ENCODE peak calls at places on chromosomes 11 and 22, in eight cellular contexts. P is GM23338; Q is CD4-positive, alpha-beta T cell; J is CD4-positive, CD25-positive, alpha-beta regulatory T cell; V is sigmoid colon; W is heart left ventricle; R is ovary; D is tibial artery. C is an unnamed sample.

GRCh38 chr22:47207846-47208554 is 445.6 kb downstream of the TBC1D22A start:
- DNase-seq in D (no peak), V (peak), R (peak), P (no peak), W (no peak), Q (no peak), J (no peak), C (no peak)

GRCh38 chr11:68682531-68682931 is 1.8 kb upstream of the GAL start:
- DNase-seq in J (no peak), V (peak), P (no peak), R (no peak), D (no peak), W (no peak), Q (no peak), C (no peak)

GRCh38 chr22:44917372-44918165 is 92.2 kb downstream of the PHF21B start:
- DNase-seq in W (peak), R (peak), Q (no peak), V (peak), D (no peak), J (no peak), P (no peak), C (no peak)

GRCh38 chr22:49869855-49870712 is 16.4 kb downstream of the ZBED4 start:
- DNase-seq in R (no peak), D (no peak), Q (no peak), V (no peak), J (peak), P (no peak), W (no peak), C (no peak)

GRCh38 chr11:122898799-122899198 is 16.2 kb downstream of the JHY start:
- DNase-seq in V (no peak), D (no peak), R (no peak), J (no peak), Q (no peak), W (no peak), P (no peak), C (no peak)

GRCh38 chr11:27616711-27617110 is 83.5 kb downstream of the BDNF start:
- DNase-seq in D (no peak), R (no peak), V (no peak), P (peak), Q (no peak), J (no peak), W (no peak), C (no peak)

GRCh38 chr11:91922846-91923245 is 301.8 kb upstream of the FAT3 start:
- DNase-seq in Q (no peak), D (no peak), V (no peak), R (no peak), W (no peak), J (no peak), P (no peak), C (no peak)

GRCh38 chr22:21876486-21877176 is 9.2 kb upstream of the MAPK1 start:
- DNase-seq in R (no peak), P (no peak), V (no peak), J (peak), Q (no peak), W (no peak), D (no peak), C (no peak)

GRCh38 chr22:44620129-44620840 is 81.7 kb upstream of the PRR5 start:
- DNase-seq in Q (peak), J (peak), W (peak), V (peak), P (peak), R (peak), D (peak), C (no peak)

GRCh38 chr11:614091-614582 is 1.6 kb downstream of the IRF7 start:
- DNase-seq in P (no peak), W (peak), V (no peak), Q (no peak), J (no peak), D (no peak), R (peak), C (no peak)

GRCh38 chr11:10413268-10413667 is 41.8 kb upstream of the AMPD3 start:
- DNase-seq in R (no peak), Q (peak), W (no peak), P (no peak), D (no peak), J (peak), V (no peak), C (peak)

GRCh38 chr11:17600316-17601205 is 53.5 kb downstream of the OTOG start:
- DNase-seq in P (peak), Q (no peak), D (no peak), J (no peak), R (no peak), W (no peak), V (peak), C (no peak)

GRCh38 chr22:37559901-37560681 is at the start of gene CDC42EP1:
- DNase-seq in D (no peak), P (peak), J (no peak), V (peak), Q (no peak), R (peak), W (peak), C (no peak)
- H3K27ac ChIP-seq in D (peak), P (no peak), J (no peak), V (peak), Q (no peak), R (peak), W (peak), C (peak)

GRCh38 chr11:35365395-35365794 is 54.0 kb downstream of the SLC1A2 start:
- DNase-seq in V (no peak), P (no peak), J (no peak), D (no peak), W (no peak), R (no peak), Q (no peak), C (no peak)

GRCh38 chr11:35362571-35362980 is 56.8 kb downstream of the SLC1A2 start:
- DNase-seq in J (peak), D (no peak), P (peak), V (no peak), W (no peak), R (no peak), Q (no peak), C (no peak)

GRCh38 chr11:35365961-35366360 is 53.4 kb downstream of the SLC1A2 start:
- DNase-seq in J (no peak), R (no peak), V (no peak), Q (no peak), W (no peak), P (no peak), D (no peak), C (no peak)

GRCh38 chr11:35364101-35364780 is 55.1 kb downstream of the SLC1A2 start:
- DNase-seq in Q (no peak), P (no peak), D (peak), R (peak), W (no peak), J (no peak), V (peak), C (no peak)

GRCh38 chr11:35363246-35364100 is 55.9 kb downstream of the SLC1A2 start:
- DNase-seq in P (no peak), J (no peak), V (peak), W (no peak), R (no peak), D (peak), Q (no peak), C (no peak)
- H3K27ac ChIP-seq in P (no peak), J (no peak), V (peak), W (peak), R (no peak), D (peak), Q (no peak), C (peak)

GRCh38 chr11:120357620-120358019 is 21.4 kb downstream of the ARHGEF12 start:
- DNase-seq in J (no peak), Q (no peak), V (no peak), P (no peak), D (no peak), W (no peak), R (no peak), C (no peak)

GRCh38 chr11:120354068-120354467 is 17.9 kb downstream of the ARHGEF12 start:
- DNase-seq in J (no peak), W (no peak), V (no peak), D (no peak), P (no peak), Q (no peak), R (no peak), C (no peak)

GRCh38 chr11:120363436-120363835 is 27.2 kb downstream of the ARHGEF12 start:
- DNase-seq in W (no peak), J (no peak), Q (no peak), V (no peak), R (no peak), P (no peak), D (no peak), C (no peak)

GRCh38 chr11:120354779-120355178 is 18.6 kb downstream of the ARHGEF12 start:
- DNase-seq in P (no peak), R (no peak), D (no peak), W (no peak), Q (no peak), J (no peak), V (no peak), C (no peak)

DNA sequence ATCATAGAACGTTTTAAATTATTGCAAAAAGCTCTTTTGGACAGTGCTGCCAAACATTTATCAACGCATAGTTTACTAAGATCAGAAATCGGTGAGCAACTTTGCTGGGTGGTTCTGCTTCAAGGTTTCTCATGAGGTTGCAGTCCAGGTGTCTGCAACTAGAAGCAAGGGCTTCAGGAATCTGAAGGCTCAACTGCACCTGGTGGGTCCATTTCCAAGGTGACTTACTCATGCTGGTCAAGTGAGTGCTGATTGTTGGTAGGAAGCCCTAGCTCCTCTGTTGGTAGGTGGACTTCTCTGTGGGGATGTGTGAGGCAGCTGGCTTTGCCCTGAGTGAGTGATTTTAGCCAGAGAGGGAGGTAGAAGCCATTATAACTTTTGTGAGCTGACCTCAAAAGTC is 22.5 kb downstream of the ARHGEF12 start:
- DNase-seq in P (no peak), J (no peak), W (no peak), D (no peak), V (no peak), Q (no peak), R (no peak), C (no peak)
- H3K27ac ChIP-seq in P (no peak), J (no peak), W (no peak), D (no peak), V (no peak), Q (no peak), R (no peak), C (no peak)

DNA sequence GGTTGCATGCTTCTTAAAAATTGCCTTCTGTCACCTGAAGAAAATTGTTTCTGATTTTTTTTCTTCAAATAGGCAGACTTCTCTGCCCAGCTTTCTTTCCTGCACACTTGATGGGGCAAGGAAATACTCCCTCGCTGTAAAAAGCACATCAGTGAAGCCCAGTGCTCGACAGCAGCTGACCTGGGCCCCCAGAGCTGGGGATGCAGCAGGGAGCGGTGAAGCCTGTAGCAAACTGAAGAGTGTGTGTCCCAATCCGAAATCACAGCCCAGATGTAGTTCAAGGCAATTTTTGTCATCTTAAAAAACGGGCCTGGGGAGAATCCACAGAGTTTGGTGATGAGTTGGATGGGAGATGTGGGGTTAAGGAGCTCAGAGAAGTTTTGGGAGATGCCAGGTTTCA is 27.0 kb upstream of the MPPED1 start:
- DNase-seq in P (no peak), D (no peak), R (no peak), Q (no peak), W (no peak), V (peak), J (no peak), C (no peak)
- H3K27ac ChIP-seq in P (no peak), D (no peak), R (no peak), Q (no peak), W (no peak), V (no peak), J (no peak), C (no peak)

GRCh38 chr11:96309001-96309642 is 33.9 kb downstream of the MAML2 start:
- DNase-seq in P (no peak), D (no peak), W (no peak), Q (no peak), J (no peak), R (no peak), V (no peak), C (no peak)
- H3K27ac ChIP-seq in P (no peak), D (peak), W (peak), Q (no peak), J (no peak), R (no peak), V (peak), C (no peak)

GRCh38 chr11:19421134-19421533 is 180.4 kb upstream of the E2F8 start:
- DNase-seq in V (no peak), P (no peak), D (no peak), W (no peak), R (no peak), J (no peak), Q (no peak), C (no peak)
- H3K27ac ChIP-seq in V (no peak), P (no peak), D (no peak), W (no peak), R (no peak), J (no peak), Q (no peak), C (no peak)

GRCh38 chr11:120807414-120808150 is 216.3 kb upstream of the TBCEL start:
- DNase-seq in W (no peak), D (no peak), P (peak), V (no peak), Q (no peak), R (no peak), J (no peak), C (no peak)
- H3K27ac ChIP-seq in W (no peak), D (no peak), P (no peak), V (no peak), Q (no peak), R (no peak), J (no peak), C (no peak)

GRCh38 chr22:40540265-40540664 is 96.3 kb downstream of the MRTFA start:
- DNase-seq in J (no peak), P (peak), R (no peak), V (no peak), W (no peak), Q (no peak), D (no peak), C (no peak)
- H3K27ac ChIP-seq in J (no peak), P (peak), R (no peak), V (no peak), W (no peak), Q (no peak), D (no peak), C (no peak)

GRCh38 chr11:126025822-126026221 is 36.8 kb downstream of the CDON start:
- DNase-seq in D (no peak), V (no peak), W (no peak), P (no peak), R (no peak), Q (no peak), J (no peak), C (no peak)

GRCh38 chr11:126026579-126026978 is 36.1 kb downstream of the CDON start:
- DNase-seq in P (no peak), V (no peak), R (no peak), Q (no peak), D (no peak), J (no peak), W (no peak), C (no peak)

GRCh38 chr11:126029237-126029636 is 33.4 kb downstream of the CDON start:
- DNase-seq in P (no peak), J (no peak), V (no peak), W (no peak), Q (no peak), D (no peak), R (no peak), C (no peak)

GRCh38 chr11:126032374-126032773 is 30.3 kb downstream of the CDON start:
- DNase-seq in W (no peak), D (no peak), R (no peak), Q (no peak), P (no peak), V (no peak), J (no peak), C (no peak)

GRCh38 chr11:126029805-126030204 is 32.9 kb downstream of the CDON start:
- DNase-seq in R (no peak), V (no peak), D (no peak), P (no peak), J (no peak), Q (no peak), W (no peak), C (no peak)
- H3K27ac ChIP-seq in R (no peak), V (peak), D (no peak), P (no peak), J (no peak), Q (no peak), W (no peak), C (no peak)

DNA sequence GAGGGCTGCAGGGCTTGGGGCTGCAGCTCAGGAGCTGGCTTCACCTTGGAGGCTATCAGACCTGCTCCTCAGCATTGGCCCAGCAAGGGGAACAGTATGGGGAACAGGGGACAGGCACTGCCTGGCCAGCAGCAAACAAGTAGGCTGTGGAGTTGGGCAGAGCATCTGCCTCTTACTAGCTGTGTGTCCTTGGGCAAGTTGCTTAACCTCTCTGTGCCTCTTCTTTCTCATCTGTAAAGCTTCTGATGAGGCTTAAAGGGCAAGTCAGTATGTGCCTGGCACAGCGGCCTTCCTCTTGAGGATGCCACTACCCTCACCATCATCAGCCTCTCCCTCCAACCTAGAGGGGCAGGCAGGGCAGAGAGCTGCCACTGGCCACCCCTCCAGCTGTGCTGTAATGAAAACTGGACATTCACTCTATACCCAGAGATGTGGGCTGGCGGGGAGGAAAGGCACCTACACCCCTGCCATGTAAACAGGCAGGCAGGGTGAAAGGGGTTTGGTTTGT is 7.5 kb upstream of the CDKN1C start:
- DNase-seq in J (no peak), P (no peak), Q (no peak), W (no peak), R (no peak), V (no peak), D (no peak), C (no peak)
- H3K27ac ChIP-seq in J (peak), P (no peak), Q (peak), W (peak), R (no peak), V (no peak), D (no peak), C (no peak)

C was measured in caudate nucleus.